ENCODE peak calls at places on chromosomes 7 and 10, in eight cellular contexts. K, G, W, J, F, L, Q and V are unnamed samples.
A peak's percentile ranks its signal among the peaks of the same experiment; 100 is the strongest.

GRCh38 chr7:12111461-12112405 is 99.4 kb upstream of the TMEM106B start:
- DNase-seq in K (no peak), G (peak; percentile 28), W (no peak), J (peak; percentile 38), F (peak; percentile 23), L (no peak), Q (peak; percentile 53), V (peak; percentile 68)

GRCh38 chr7:98719396-98719795 is 102.3 kb downstream of the NPTX2 start:
- DNase-seq in K (no peak), G (no peak), W (no peak), J (no peak), F (no peak), L (no peak), Q (no peak), V (no peak)

GRCh38 chr7:33087356-33087755 is 21.8 kb downstream of the RP9 start:
- DNase-seq in K (no peak), G (no peak), W (no peak), J (no peak), F (no peak), L (no peak), Q (no peak), V (no peak)

GRCh38 chr7:152137476-152138025 is 112.1 kb downstream of the GALNT11 start:
- DNase-seq in K (no peak), G (no peak), W (no peak), J (no peak), F (no peak), L (no peak), Q (no peak), V (no peak)

GRCh38 chr10:110792476-110792875 is 79.3 kb upstream of the PDCD4 start:
- DNase-seq in K (no peak), G (no peak), W (no peak), J (no peak), F (no peak), L (no peak), Q (no peak), V (no peak)

GRCh38 chr10:30094601-30095000 is 35.2 kb upstream of the JCAD start:
- DNase-seq in K (no peak), G (no peak), W (no peak), J (no peak), F (no peak), L (no peak), Q (no peak), V (no peak)

GRCh38 chr7:100435401-100436304 is 644 bp downstream of the PPP1R35 start:
- DNase-seq in K (peak; percentile 64), G (peak; percentile 61), W (no peak), J (peak; percentile 32), F (peak; percentile 68), L (peak; percentile 38), Q (no peak), V (peak; percentile 61)

GRCh38 chr10:5545426-5545777 is 20.6 kb downstream of the CALML3 start:
- DNase-seq in K (no peak), G (no peak), W (no peak), J (no peak), F (no peak), L (no peak), Q (no peak), V (no peak)

GRCh38 chr10:70931168-70931805 is 42.9 kb upstream of the PCBD1 start:
- DNase-seq in K (no peak), G (no peak), W (no peak), J (no peak), F (no peak), L (no peak), Q (no peak), V (peak; percentile 78)

GRCh38 chr10:101694056-101694673 is 805 bp downstream of the FBXW4 start:
- DNase-seq in K (peak; percentile 52), G (peak; percentile 74), W (no peak), J (peak; percentile 59), F (peak; percentile 76), L (peak; percentile 54), Q (peak; percentile 22), V (peak; percentile 56)

GRCh38 chr10:25017247-25017590 is 807 bp downstream of the THNSL1 start:
- DNase-seq in K (peak; percentile 52), G (peak; percentile 42), W (no peak), J (peak; percentile 11), F (no peak), L (no peak), Q (peak; percentile 14), V (peak; percentile 30)

GRCh38 chr7:13984831-13985685 is 4.4 kb downstream of the ETV1 start:
- DNase-seq in K (peak; percentile 46), G (no peak), W (no peak), J (no peak), F (no peak), L (no peak), Q (no peak), V (no peak)

GRCh38 chr10:59433720-59434428 is 71.5 kb upstream of the FAM13C start:
- DNase-seq in K (no peak), G (no peak), W (no peak), J (no peak), F (no peak), L (no peak), Q (no peak), V (peak; percentile 20)

GRCh38 chr10:49257159-49257558 is 41.8 kb upstream of the C10orf71 start:
- DNase-seq in K (no peak), G (no peak), W (no peak), J (no peak), F (no peak), L (no peak), Q (no peak), V (no peak)

GRCh38 chr7:158085741-158086695 is 501.6 kb downstream of the PTPRN2 start:
- DNase-seq in K (peak; percentile 12), G (no peak), W (no peak), J (no peak), F (no peak), L (no peak), Q (no peak), V (no peak)

GRCh38 chr10:82089327-82089726 is 214.3 kb downstream of the NRG3 start:
- DNase-seq in K (no peak), G (no peak), W (no peak), J (peak; percentile 7), F (no peak), L (no peak), Q (no peak), V (no peak)

GRCh38 chr7:38699481-38699880 is 68.3 kb upstream of the AMPH start:
- DNase-seq in K (no peak), G (no peak), W (peak; percentile 11), J (no peak), F (no peak), L (no peak), Q (no peak), V (peak; percentile 62)

GRCh38 chr10:5092848-5093790 is 1.1 kb upstream of the AKR1C3 start:
- DNase-seq in K (no peak), G (no peak), W (no peak), J (no peak), F (no peak), L (no peak), Q (no peak), V (peak; percentile 81)

GRCh38 chr10:47311193-47311899 is 10.9 kb upstream of the GDF2 start:
- DNase-seq in K (peak; percentile 19), G (peak; percentile 42), W (no peak), J (no peak), F (no peak), L (no peak), Q (no peak), V (no peak)

GRCh38 chr7:37901236-37901827 is 15.3 kb downstream of the SFRP4 start:
- DNase-seq in K (peak; percentile 55), G (no peak), W (no peak), J (no peak), F (no peak), L (no peak), Q (no peak), V (peak; percentile 21)

GRCh38 chr7:46786221-46786951 is 795.5 kb downstream of the TNS3 start:
- DNase-seq in K (no peak), G (no peak), W (no peak), J (no peak), F (no peak), L (no peak), Q (no peak), V (peak; percentile 93)

GRCh38 chr7:32774411-32774970 is 117.1 kb downstream of the KBTBD2 start:
- DNase-seq in K (no peak), G (no peak), W (no peak), J (no peak), F (no peak), L (no peak), Q (no peak), V (no peak)

GRCh38 chr10:133087679-133088523 is at the start of gene ADGRA1:
- DNase-seq in K (no peak), G (no peak), W (no peak), J (no peak), F (no peak), L (no peak), Q (peak; percentile 65), V (no peak)

GRCh38 chr10:79936625-79937255 is 12.2 kb downstream of the SFTPD start:
- DNase-seq in K (no peak), G (no peak), W (no peak), J (peak; percentile 1), F (no peak), L (no peak), Q (no peak), V (no peak)

GRCh38 chr10:16063350-16063749 is 203.0 kb upstream of the MINDY3 start:
- DNase-seq in K (no peak), G (no peak), W (no peak), J (no peak), F (no peak), L (no peak), Q (no peak), V (no peak)